ENCODE peak calls at places on chromosomes 3 and 15, in nine cellular contexts. I is tibial artery, E is epithelial cell of proximal tubule, G is uterus, R is dorsolateral prefrontal cortex, L is stomach, V is brain microvascular endothelial cell, W is foreskin fibroblast, Y is cardiac fibroblast. D is an unnamed sample.

GRCh38 chr15:96345560-96346389 is 15.3 kb downstream of the NR2F2 start:
- DNase-seq in I (peak), E (no peak), G (peak), R (peak), L (peak), V (peak), W (peak), Y (peak), D (peak)

GRCh38 chr3:52058111-52058510 is 1.7 kb upstream of the DUSP7 start:
- DNase-seq in I (no peak), E (no peak), G (no peak), R (no peak), L (no peak), V (no peak), W (no peak), Y (no peak), D (peak)

GRCh38 chr3:99647081-99647480 is 8.7 kb downstream of the COL8A1 start:
- DNase-seq in I (no peak), E (no peak), G (no peak), R (no peak), L (no peak), V (peak), W (no peak), Y (peak), D (peak)

GRCh38 chr3:61178167-61178566 is 73.1 kb downstream of the FHIT start:
- DNase-seq in I (no peak), E (no peak), G (no peak), R (no peak), L (no peak), V (no peak), W (no peak), Y (no peak), D (no peak)

GRCh38 chr3:114383875-114384557 is 90.2 kb downstream of the TIGIT start:
- DNase-seq in I (peak), E (peak), G (peak), R (peak), L (peak), V (peak), W (peak), Y (peak), D (peak)

GRCh38 chr3:140163159-140163763 is 228.3 kb downstream of the CLSTN2 start:
- DNase-seq in I (no peak), E (no peak), G (no peak), R (no peak), L (no peak), V (no peak), W (no peak), Y (no peak), D (no peak)

GRCh38 chr3:86988235-86988634 is 2.7 kb downstream of the VGLL3 start:
- DNase-seq in I (no peak), E (no peak), G (no peak), R (no peak), L (no peak), V (peak), W (peak), Y (peak), D (peak)

GRCh38 chr3:139388961-139389551 is 391 bp downstream of the COPB2 start:
- DNase-seq in I (no peak), E (no peak), G (no peak), R (no peak), L (peak), V (no peak), W (no peak), Y (no peak), D (peak)

GRCh38 chr3:157157836-157158235 is 2.1 kb downstream of the CCNL1 start:
- DNase-seq in I (no peak), E (no peak), G (no peak), R (no peak), L (no peak), V (no peak), W (no peak), Y (no peak), D (peak)

GRCh38 chr15:100250166-100250800 is 91.5 kb downstream of the ADAMTS17 start:
- DNase-seq in I (no peak), E (no peak), G (no peak), R (no peak), L (peak), V (no peak), W (no peak), Y (no peak), D (no peak)

GRCh38 chr3:179606534-179607085 is 2.0 kb downstream of the NDUFB5 start:
- DNase-seq in I (no peak), E (no peak), G (no peak), R (no peak), L (no peak), V (no peak), W (no peak), Y (no peak), D (no peak)

GRCh38 chr3:65905648-65906211 is 133.0 kb downstream of the MAGI1 start:
- DNase-seq in I (no peak), E (no peak), G (no peak), R (no peak), L (no peak), V (no peak), W (no peak), Y (no peak), D (peak)

GRCh38 chr3:100254168-100254777 is 6.5 kb upstream of the TBC1D23 start:
- DNase-seq in I (peak), E (no peak), G (peak), R (peak), L (peak), V (peak), W (peak), Y (peak), D (peak)

GRCh38 chr3:188868803-188869202 is 303.0 kb upstream of the TPRG1 start:
- DNase-seq in I (no peak), E (no peak), G (no peak), R (no peak), L (no peak), V (no peak), W (no peak), Y (no peak), D (no peak)

GRCh38 chr3:173275740-173276139 is 121.8 kb upstream of the NLGN1 start:
- DNase-seq in I (no peak), E (no peak), G (no peak), R (no peak), L (no peak), V (no peak), W (no peak), Y (no peak), D (no peak)

GRCh38 chr3:177735441-177735840 is 538.2 kb upstream of the TBL1XR1 start:
- DNase-seq in I (no peak), E (no peak), G (no peak), R (no peak), L (no peak), V (no peak), W (no peak), Y (peak), D (no peak)

GRCh38 chr3:16448691-16449090 is 64.8 kb downstream of the RFTN1 start:
- DNase-seq in I (peak), E (peak), G (peak), R (peak), L (peak), V (peak), W (peak), Y (peak), D (peak)

GRCh38 chr3:13301295-13301987 is 118.7 kb downstream of the NUP210 start:
- DNase-seq in I (peak), E (no peak), G (no peak), R (peak), L (no peak), V (peak), W (peak), Y (peak), D (peak)

GRCh38 chr15:101560722-101561583 is 71.4 kb upstream of the PCSK6 start:
- DNase-seq in I (no peak), E (no peak), G (no peak), R (no peak), L (no peak), V (no peak), W (no peak), Y (no peak), D (no peak)

GRCh38 chr3:146274833-146275232 is 23.9 kb upstream of the PLSCR4 start:
- DNase-seq in I (no peak), E (no peak), G (no peak), R (no peak), L (no peak), V (peak), W (peak), Y (peak), D (peak)

GRCh38 chr3:130692455-130692854 is 54.2 kb downstream of the PIK3R4 start:
- DNase-seq in I (no peak), E (no peak), G (no peak), R (no peak), L (no peak), V (no peak), W (no peak), Y (peak), D (no peak)

GRCh38 chr3:130772124-130772523 is 25.5 kb upstream of the PIK3R4 start:
- DNase-seq in I (no peak), E (no peak), G (no peak), R (no peak), L (no peak), V (no peak), W (no peak), Y (no peak), D (no peak)

GRCh38 chr3:47394140-47394855 is 13.5 kb downstream of the PTPN23 start:
- DNase-seq in I (no peak), E (no peak), G (no peak), R (no peak), L (no peak), V (peak), W (peak), Y (peak), D (no peak)

GRCh38 chr15:90449206-90449735 is 61.2 kb downstream of the IQGAP1 start:
- DNase-seq in I (no peak), E (no peak), G (no peak), R (no peak), L (no peak), V (peak), W (peak), Y (peak), D (peak)

GRCh38 chr15:100764778-100765457 is 114.7 kb upstream of the ALDH1A3 start:
- DNase-seq in I (no peak), E (no peak), G (no peak), R (no peak), L (no peak), V (peak), W (peak), Y (peak), D (peak)

GRCh38 chr15:52295421-52295991 is at the start of gene MYO5C:
- DNase-seq in I (peak), E (no peak), G (peak), R (peak), L (peak), V (no peak), W (no peak), Y (peak), D (peak)

GRCh38 chr3:78919021-78919755 is 848.6 kb downstream of the ROBO1 start:
- DNase-seq in I (no peak), E (no peak), G (no peak), R (no peak), L (no peak), V (peak), W (peak), Y (peak), D (peak)

GRCh38 chr3:43001094-43001553 is 22.0 kb downstream of the GASK1A start:
- DNase-seq in I (peak), E (peak), G (peak), R (peak), L (peak), V (peak), W (peak), Y (peak), D (peak)

GRCh38 chr3:133264920-133265319 is 134.9 kb upstream of the BFSP2 start:
- DNase-seq in I (no peak), E (no peak), G (no peak), R (no peak), L (no peak), V (no peak), W (peak), Y (no peak), D (peak)

GRCh38 chr3:101677436-101678286 is 729 bp upstream of the ZBTB11 start:
- DNase-seq in I (no peak), E (no peak), G (peak), R (no peak), L (no peak), V (no peak), W (no peak), Y (no peak), D (no peak)

GRCh38 chr3:157279237-157279636 is 119.3 kb upstream of the CCNL1 start:
- DNase-seq in I (no peak), E (no peak), G (no peak), R (no peak), L (no peak), V (no peak), W (no peak), Y (no peak), D (no peak)

GRCh38 chr3:72903004-72903403 is 15.2 kb downstream of the GXYLT2 start:
- DNase-seq in I (no peak), E (peak), G (no peak), R (no peak), L (no peak), V (peak), W (peak), Y (peak), D (peak)

GRCh38 chr3:71721002-71721401 is 4.2 kb downstream of the EIF4E3 start:
- DNase-seq in I (no peak), E (no peak), G (no peak), R (no peak), L (no peak), V (no peak), W (no peak), Y (no peak), D (no peak)

GRCh38 chr3:71724171-71724453 is 1.1 kb downstream of the EIF4E3 start:
- DNase-seq in I (no peak), E (no peak), G (no peak), R (no peak), L (no peak), V (no peak), W (no peak), Y (no peak), D (no peak)

GRCh38 chr3:71723452-71724170 is 1.6 kb downstream of the EIF4E3 start:
- DNase-seq in I (no peak), E (no peak), G (no peak), R (no peak), L (no peak), V (no peak), W (no peak), Y (no peak), D (no peak)

GRCh38 chr3:71722693-71723092 is 2.5 kb downstream of the EIF4E3 start:
- DNase-seq in I (no peak), E (no peak), G (no peak), R (no peak), L (no peak), V (no peak), W (no peak), Y (no peak), D (no peak)

DNA sequence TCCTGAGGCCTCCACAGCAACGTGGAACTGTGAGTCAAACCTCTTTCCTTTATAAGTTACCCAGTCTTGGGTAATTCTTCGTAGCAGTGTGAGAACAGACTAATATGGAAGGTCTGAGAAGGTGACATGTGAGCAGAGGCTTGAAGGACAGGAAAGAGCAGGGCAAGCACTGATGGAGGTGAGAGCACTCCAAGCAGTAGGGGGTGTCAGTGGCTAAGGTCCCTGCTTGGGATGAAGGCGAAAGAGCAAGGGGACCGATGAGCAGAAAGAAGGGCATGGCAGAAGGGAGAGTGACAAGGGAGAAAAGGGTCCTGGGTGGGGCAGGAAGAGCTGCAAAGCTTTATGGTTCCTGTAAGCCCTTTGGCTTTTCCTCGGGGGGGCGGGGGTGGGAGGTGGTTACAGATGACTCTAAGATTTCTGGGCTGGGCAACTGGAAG is 3.5 kb downstream of the EIF4E3 start:
- DNase-seq in I (no peak), E (no peak), G (no peak), R (no peak), L (no peak), V (no peak), W (no peak), Y (no peak), D (no peak)
- H3K4me3 ChIP-seq in I (no peak), E (no peak), G (no peak), R (no peak), L (no peak), V (no peak), W (no peak), Y (no peak), D (no peak)

GRCh38 chr15:65922621-65923020 is 53.3 kb downstream of the RAB11A start:
- DNase-seq in I (no peak), E (no peak), G (no peak), R (no peak), L (no peak), V (no peak), W (no peak), Y (no peak), D (no peak)
- H3K4me3 ChIP-seq in I (no peak), E (no peak), G (no peak), R (no peak), L (no peak), V (no peak), W (no peak), Y (no peak), D (no peak)

DNA sequence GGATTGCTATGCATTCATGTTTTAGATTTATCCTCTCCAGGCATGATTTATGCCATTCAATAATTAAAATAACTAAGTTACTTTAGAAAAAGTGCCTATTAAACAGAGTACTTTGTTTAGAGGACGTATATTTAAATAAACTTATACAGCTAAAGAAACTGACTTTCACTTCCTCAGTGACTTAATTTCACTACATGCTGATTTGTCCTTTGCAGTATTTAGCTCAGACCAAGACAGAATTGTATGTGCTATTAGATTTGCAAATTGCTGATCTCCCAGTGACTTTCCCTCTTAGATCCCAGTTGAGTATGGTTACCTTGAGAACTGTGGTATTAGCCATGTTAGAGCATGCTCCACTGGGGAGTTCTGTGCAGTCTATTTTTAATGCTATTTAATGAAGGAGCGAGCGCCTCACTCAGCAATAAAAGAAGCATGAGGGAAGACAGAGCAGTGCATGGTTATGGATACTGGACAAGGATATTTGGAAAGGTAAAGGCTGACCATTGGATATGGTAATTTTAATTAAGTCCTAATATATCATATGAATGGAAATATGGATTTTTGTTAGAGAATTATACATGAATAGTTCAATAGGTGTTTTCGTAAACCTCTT is 2.7 kb downstream of the ARPP21 start:
- DNase-seq in I (no peak), E (no peak), G (no peak), R (no peak), L (no peak), V (no peak), W (no peak), Y (no peak), D (no peak)
- H3K4me3 ChIP-seq in I (no peak), E (no peak), G (no peak), R (peak), L (no peak), V (no peak), W (no peak), Y (no peak), D (no peak)

GRCh38 chr3:57793737-57794187 is 37.7 kb downstream of the SLMAP start:
- DNase-seq in I (no peak), E (no peak), G (no peak), R (no peak), L (no peak), V (no peak), W (no peak), Y (peak), D (peak)

GRCh38 chr3:57794951-57795350 is 38.8 kb downstream of the SLMAP start:
- DNase-seq in I (no peak), E (no peak), G (no peak), R (no peak), L (no peak), V (no peak), W (no peak), Y (no peak), D (no peak)

GRCh38 chr3:57796261-57796660 is 40.2 kb downstream of the SLMAP start:
- DNase-seq in I (no peak), E (no peak), G (no peak), R (no peak), L (no peak), V (no peak), W (no peak), Y (peak), D (peak)

GRCh38 chr3:57792198-57792597 is 36.1 kb downstream of the SLMAP start:
- DNase-seq in I (no peak), E (no peak), G (no peak), R (no peak), L (no peak), V (no peak), W (no peak), Y (no peak), D (no peak)

DNA sequence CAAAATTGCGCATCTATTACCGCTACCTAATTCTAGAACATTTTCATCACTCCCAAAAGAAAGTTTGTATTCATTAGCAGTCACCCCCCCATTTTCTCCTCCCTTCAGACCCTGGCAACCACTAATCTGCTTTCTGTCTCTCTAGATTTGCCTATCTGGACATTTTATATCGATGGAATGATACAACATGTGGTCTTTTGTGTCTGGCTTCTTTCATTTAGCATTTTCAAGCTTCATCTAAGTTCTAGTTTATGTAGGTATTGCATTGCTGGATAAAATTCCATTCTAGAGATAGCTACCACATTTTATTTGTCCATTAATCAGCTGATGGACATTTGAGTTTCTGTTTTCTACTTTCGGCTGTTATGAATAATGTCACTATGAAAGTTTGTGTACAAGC is 38.4 kb downstream of the SLMAP start:
- DNase-seq in I (no peak), E (no peak), G (no peak), R (no peak), L (no peak), V (no peak), W (no peak), Y (no peak), D (no peak)
- H3K4me3 ChIP-seq in I (no peak), E (no peak), G (no peak), R (no peak), L (no peak), V (no peak), W (no peak), Y (no peak), D (peak)

DNA sequence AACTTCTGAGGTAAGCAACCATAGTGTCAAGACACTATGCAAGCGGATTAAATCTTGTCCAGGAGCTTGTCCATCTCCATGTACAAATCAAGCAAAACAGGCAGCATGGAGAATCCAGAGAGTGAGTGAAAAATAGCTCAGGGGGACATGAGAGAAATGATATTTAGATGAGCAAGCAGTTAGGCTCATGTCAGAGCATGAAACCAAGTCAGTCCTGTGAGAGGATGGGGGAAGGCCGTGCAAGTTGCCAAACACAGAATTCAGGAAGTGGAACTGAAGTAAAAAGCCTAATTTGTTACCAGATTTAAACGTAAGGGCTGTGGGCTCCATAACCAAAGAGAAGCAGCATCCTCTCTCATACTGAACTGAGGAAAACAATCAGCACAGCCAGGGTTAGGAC is 995.9 kb downstream of the MCTP2 start:
- DNase-seq in I (no peak), E (no peak), G (no peak), R (no peak), L (no peak), V (no peak), W (no peak), Y (no peak), D (no peak)
- H3K4me3 ChIP-seq in I (no peak), E (no peak), G (no peak), R (no peak), L (no peak), V (no peak), W (no peak), Y (no peak), D (no peak)

GRCh38 chr15:73797366-73798158 is 44.4 kb upstream of the INSYN1 start:
- DNase-seq in I (no peak), E (no peak), G (no peak), R (no peak), L (no peak), V (no peak), W (no peak), Y (no peak), D (no peak)
- H3K4me3 ChIP-seq in I (no peak), E (no peak), G (no peak), R (no peak), L (no peak), V (no peak), W (no peak), Y (no peak), D (no peak)

DNA sequence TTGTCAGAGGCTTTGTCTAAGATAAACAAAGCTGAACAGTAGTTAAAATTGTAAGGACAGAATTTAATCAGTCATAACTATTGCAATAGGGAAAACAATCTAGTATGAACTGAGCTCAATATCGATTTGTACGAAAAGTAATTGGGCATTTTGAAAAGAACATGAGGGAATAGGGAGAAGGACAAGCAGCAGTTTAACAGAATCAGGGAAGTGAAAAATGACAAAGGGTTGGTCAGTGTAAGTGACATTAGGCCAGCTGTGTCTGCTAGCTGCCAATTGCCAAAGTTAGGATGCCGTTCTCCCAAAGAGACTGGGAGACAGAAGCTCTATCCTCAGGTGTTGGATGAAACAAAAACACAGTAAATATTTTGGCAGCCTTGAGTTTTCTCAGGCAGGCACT is 3.3 kb upstream of the DNAJA4 start:
- DNase-seq in I (no peak), E (no peak), G (no peak), R (no peak), L (no peak), V (no peak), W (no peak), Y (no peak), D (no peak)
- H3K4me3 ChIP-seq in I (no peak), E (no peak), G (no peak), R (no peak), L (no peak), V (no peak), W (no peak), Y (no peak), D (no peak)

D was measured in GM23248.